ENCODE peak calls at places on chromosomes 2 and 18, in eight cellular contexts. One of them, this sample, is unnamed.

GRCh38 chr18:25710981-25711380 is 359.0 kb upstream of the ZNF521 start:
- DNase-seq in GM03348: no peak
- DNase-seq in ureter: no peak
- DNase-seq in HTR-8/SVneo: no peak
- DNase-seq in HFF-Myc: no peak
- DNase-seq in head of caudate nucleus: no peak
- DNase-seq in NCI-H1436: no peak
- DNase-seq in body of pancreas: no peak
- DNase-seq in this sample: no peak

GRCh38 chr2:172440795-172441194 is 13.4 kb downstream of the ITGA6 start:
- DNase-seq in GM03348: no peak
- DNase-seq in ureter: no peak
- DNase-seq in HTR-8/SVneo: no peak
- DNase-seq in HFF-Myc: no peak
- DNase-seq in head of caudate nucleus: no peak
- DNase-seq in NCI-H1436: no peak
- DNase-seq in body of pancreas: no peak
- DNase-seq in this sample: no peak

GRCh38 chr2:80326214-80326613 is 21.7 kb upstream of the LRRTM1 start:
- DNase-seq in GM03348: peak; percentile 40
- DNase-seq in ureter: no peak
- DNase-seq in HTR-8/SVneo: peak; percentile 10
- DNase-seq in HFF-Myc: peak; percentile 2
- DNase-seq in head of caudate nucleus: no peak
- DNase-seq in NCI-H1436: no peak
- DNase-seq in body of pancreas: no peak
- DNase-seq in this sample: no peak

GRCh38 chr18:46387426-46388131 is 269.4 kb downstream of the LOXHD1 start:
- DNase-seq in GM03348: no peak
- DNase-seq in ureter: no peak
- DNase-seq in HTR-8/SVneo: no peak
- DNase-seq in HFF-Myc: no peak
- DNase-seq in head of caudate nucleus: no peak
- DNase-seq in NCI-H1436: no peak
- DNase-seq in body of pancreas: no peak
- DNase-seq in this sample: no peak

GRCh38 chr18:35059280-35059927 is 18.2 kb downstream of the MAPRE2 start:
- DNase-seq in GM03348: no peak
- DNase-seq in ureter: no peak
- DNase-seq in HTR-8/SVneo: no peak
- DNase-seq in HFF-Myc: no peak
- DNase-seq in head of caudate nucleus: no peak
- DNase-seq in NCI-H1436: no peak
- DNase-seq in body of pancreas: no peak
- DNase-seq in this sample: no peak

GRCh38 chr2:34601561-34601960 is 1002.5 kb upstream of the FAM98A start:
- DNase-seq in GM03348: no peak
- DNase-seq in ureter: no peak
- DNase-seq in HTR-8/SVneo: no peak
- DNase-seq in HFF-Myc: no peak
- DNase-seq in head of caudate nucleus: no peak
- DNase-seq in NCI-H1436: no peak
- DNase-seq in body of pancreas: no peak
- DNase-seq in this sample: no peak

GRCh38 chr2:69693472-69694450 is 48.2 kb upstream of the ANXA4 start:
- DNase-seq in GM03348: no peak
- DNase-seq in ureter: no peak
- DNase-seq in HTR-8/SVneo: no peak
- DNase-seq in HFF-Myc: no peak
- DNase-seq in head of caudate nucleus: no peak
- DNase-seq in NCI-H1436: no peak
- DNase-seq in body of pancreas: no peak
- DNase-seq in this sample: no peak

GRCh38 chr2:4930704-4931103 is 761.5 kb upstream of the SOX11 start:
- DNase-seq in GM03348: no peak
- DNase-seq in ureter: no peak
- DNase-seq in HTR-8/SVneo: no peak
- DNase-seq in HFF-Myc: no peak
- DNase-seq in head of caudate nucleus: no peak
- DNase-seq in NCI-H1436: peak; percentile 74
- DNase-seq in body of pancreas: no peak
- DNase-seq in this sample: no peak

GRCh38 chr2:218289639-218290315 is 2.5 kb downstream of the TMBIM1 start:
- DNase-seq in GM03348: peak; percentile 47
- DNase-seq in ureter: no peak
- DNase-seq in HTR-8/SVneo: no peak
- DNase-seq in HFF-Myc: no peak
- DNase-seq in head of caudate nucleus: no peak
- DNase-seq in NCI-H1436: no peak
- DNase-seq in body of pancreas: peak; percentile 55
- DNase-seq in this sample: no peak

GRCh38 chr18:80258640-80259039 is 11.3 kb upstream of the PARD6G start:
- DNase-seq in GM03348: no peak
- DNase-seq in ureter: no peak
- DNase-seq in HTR-8/SVneo: no peak
- DNase-seq in HFF-Myc: no peak
- DNase-seq in head of caudate nucleus: no peak
- DNase-seq in NCI-H1436: no peak
- DNase-seq in body of pancreas: no peak
- DNase-seq in this sample: no peak

GRCh38 chr2:32063310-32064020 is at the start of gene SPAST:
- DNase-seq in GM03348: peak; percentile 99
- DNase-seq in ureter: peak; percentile 96
- DNase-seq in HTR-8/SVneo: peak; percentile 98
- DNase-seq in HFF-Myc: peak; percentile 88
- DNase-seq in head of caudate nucleus: peak; percentile 97
- DNase-seq in NCI-H1436: peak; percentile 95
- DNase-seq in body of pancreas: peak; percentile 98
- DNase-seq in this sample: peak; percentile 96

GRCh38 chr2:218021536-218022071 is 18.8 kb upstream of the TNS1 start:
- DNase-seq in GM03348: no peak
- DNase-seq in ureter: no peak
- DNase-seq in HTR-8/SVneo: no peak
- DNase-seq in HFF-Myc: no peak
- DNase-seq in head of caudate nucleus: no peak
- DNase-seq in NCI-H1436: no peak
- DNase-seq in body of pancreas: peak; percentile 13
- DNase-seq in this sample: no peak

GRCh38 chr2:121045245-121045644 is 239.8 kb downstream of the TFCP2L1 start:
- DNase-seq in GM03348: no peak
- DNase-seq in ureter: no peak
- DNase-seq in HTR-8/SVneo: no peak
- DNase-seq in HFF-Myc: no peak
- DNase-seq in head of caudate nucleus: no peak
- DNase-seq in NCI-H1436: no peak
- DNase-seq in body of pancreas: no peak
- DNase-seq in this sample: no peak

GRCh38 chr2:197255550-197255949 is 55.0 kb downstream of the ANKRD44 start:
- DNase-seq in GM03348: peak; percentile 80
- DNase-seq in ureter: peak; percentile 76
- DNase-seq in HTR-8/SVneo: no peak
- DNase-seq in HFF-Myc: no peak
- DNase-seq in head of caudate nucleus: peak; percentile 52
- DNase-seq in NCI-H1436: no peak
- DNase-seq in body of pancreas: no peak
- DNase-seq in this sample: no peak

GRCh38 chr2:53381271-53381670 is 386.3 kb upstream of the CHAC2 start:
- DNase-seq in GM03348: no peak
- DNase-seq in ureter: no peak
- DNase-seq in HTR-8/SVneo: no peak
- DNase-seq in HFF-Myc: no peak
- DNase-seq in head of caudate nucleus: no peak
- DNase-seq in NCI-H1436: no peak
- DNase-seq in body of pancreas: no peak
- DNase-seq in this sample: no peak

GRCh38 chr18:12287131-12287681 is 20.8 kb upstream of the TUBB6 start:
- DNase-seq in GM03348: no peak
- DNase-seq in ureter: no peak
- DNase-seq in HTR-8/SVneo: no peak
- DNase-seq in HFF-Myc: no peak
- DNase-seq in head of caudate nucleus: no peak
- DNase-seq in NCI-H1436: no peak
- DNase-seq in body of pancreas: peak; percentile 43
- DNase-seq in this sample: no peak

GRCh38 chr2:120985174-120985996 is 249.7 kb downstream of the GLI2 start:
- DNase-seq in GM03348: no peak
- DNase-seq in ureter: no peak
- DNase-seq in HTR-8/SVneo: no peak
- DNase-seq in HFF-Myc: no peak
- DNase-seq in head of caudate nucleus: no peak
- DNase-seq in NCI-H1436: no peak
- DNase-seq in body of pancreas: peak; percentile 6
- DNase-seq in this sample: no peak

GRCh38 chr2:52936029-52936428 is 831.6 kb upstream of the CHAC2 start:
- DNase-seq in GM03348: no peak
- DNase-seq in ureter: no peak
- DNase-seq in HTR-8/SVneo: no peak
- DNase-seq in HFF-Myc: no peak
- DNase-seq in head of caudate nucleus: no peak
- DNase-seq in NCI-H1436: no peak
- DNase-seq in body of pancreas: no peak
- DNase-seq in this sample: no peak

GRCh38 chr2:156703628-156704027 is 267.4 kb downstream of the GPD2 start:
- DNase-seq in GM03348: no peak
- DNase-seq in ureter: no peak
- DNase-seq in HTR-8/SVneo: no peak
- DNase-seq in HFF-Myc: no peak
- DNase-seq in head of caudate nucleus: no peak
- DNase-seq in NCI-H1436: no peak
- DNase-seq in body of pancreas: no peak
- DNase-seq in this sample: no peak

GRCh38 chr2:233358864-233359386 is 4.6 kb downstream of the DGKD start:
- DNase-seq in GM03348: no peak
- DNase-seq in ureter: no peak
- DNase-seq in HTR-8/SVneo: no peak
- DNase-seq in HFF-Myc: no peak
- DNase-seq in head of caudate nucleus: no peak
- DNase-seq in NCI-H1436: no peak
- DNase-seq in body of pancreas: no peak
- DNase-seq in this sample: no peak

GRCh38 chr2:112138143-112139032 is at the start of gene FBLN7:
- DNase-seq in GM03348: peak; percentile 70
- DNase-seq in ureter: no peak
- DNase-seq in HTR-8/SVneo: peak; percentile 30
- DNase-seq in HFF-Myc: no peak
- DNase-seq in head of caudate nucleus: no peak
- DNase-seq in NCI-H1436: no peak
- DNase-seq in body of pancreas: no peak
- DNase-seq in this sample: no peak

GRCh38 chr18:23938046-23938756 is 76.4 kb upstream of the TTC39C start:
- DNase-seq in GM03348: no peak
- DNase-seq in ureter: no peak
- DNase-seq in HTR-8/SVneo: no peak
- DNase-seq in HFF-Myc: no peak
- DNase-seq in head of caudate nucleus: no peak
- DNase-seq in NCI-H1436: no peak
- DNase-seq in body of pancreas: no peak
- DNase-seq in this sample: no peak

GRCh38 chr2:241860184-241861078 is 1.7 kb upstream of the PDCD1 start:
- DNase-seq in GM03348: no peak
- DNase-seq in ureter: no peak
- DNase-seq in HTR-8/SVneo: no peak
- DNase-seq in HFF-Myc: no peak
- DNase-seq in head of caudate nucleus: no peak
- DNase-seq in NCI-H1436: no peak
- DNase-seq in body of pancreas: peak; percentile 12
- DNase-seq in this sample: no peak

GRCh38 chr2:85769236-85769986 is 15.6 kb downstream of the ATOH8 start:
- DNase-seq in GM03348: peak; percentile 23
- DNase-seq in ureter: no peak
- DNase-seq in HTR-8/SVneo: peak; percentile 56
- DNase-seq in HFF-Myc: no peak
- DNase-seq in head of caudate nucleus: no peak
- DNase-seq in NCI-H1436: peak; percentile 28
- DNase-seq in body of pancreas: no peak
- DNase-seq in this sample: no peak

GRCh38 chr2:16281451-16282330 is 341.3 kb downstream of the MYCN start:
- DNase-seq in GM03348: no peak
- DNase-seq in ureter: no peak
- DNase-seq in HTR-8/SVneo: no peak
- DNase-seq in HFF-Myc: no peak
- DNase-seq in head of caudate nucleus: peak; percentile 25
- DNase-seq in NCI-H1436: no peak
- DNase-seq in body of pancreas: peak; percentile 15
- DNase-seq in this sample: peak; percentile 64

GRCh38 chr18:55337908-55338521 is 250.0 kb downstream of the TCF4 start:
- DNase-seq in GM03348: no peak
- DNase-seq in ureter: no peak
- DNase-seq in HTR-8/SVneo: no peak
- DNase-seq in HFF-Myc: no peak
- DNase-seq in head of caudate nucleus: peak; percentile 35
- DNase-seq in NCI-H1436: no peak
- DNase-seq in body of pancreas: no peak
- DNase-seq in this sample: no peak

GRCh38 chr2:218022851-218023530 is 20.2 kb upstream of the TNS1 start:
- DNase-seq in GM03348: no peak
- DNase-seq in ureter: no peak
- DNase-seq in HTR-8/SVneo: no peak
- DNase-seq in HFF-Myc: no peak
- DNase-seq in head of caudate nucleus: no peak
- DNase-seq in NCI-H1436: no peak
- DNase-seq in body of pancreas: peak; percentile 8
- DNase-seq in this sample: no peak

GRCh38 chr18:58321986-58322385 is 278.0 kb downstream of the NEDD4L start:
- DNase-seq in GM03348: peak; percentile 85
- DNase-seq in ureter: peak; percentile 84
- DNase-seq in HTR-8/SVneo: peak; percentile 81
- DNase-seq in HFF-Myc: peak; percentile 72
- DNase-seq in head of caudate nucleus: peak; percentile 45
- DNase-seq in NCI-H1436: peak; percentile 37
- DNase-seq in body of pancreas: peak; percentile 84
- DNase-seq in this sample: no peak

This sample was measured in NT2/D1.